ENCODE peak calls at places on chromosomes 2 and 18, in eight cellular contexts. G is cardiac fibroblast, C is A172, O is Daoy, B is endothelial cell of umbilical vein, D is HEK293T, R is K562, E is astrocyte of the spinal cord. L is an unnamed sample.

GRCh38 chr18:56314396-56314795 is 324.0 kb downstream of the TXNL1 start:
- DNase-seq in E (no peak), C (no peak), R (no peak), B (peak), O (no peak), D (no peak), G (no peak), L (no peak)

GRCh38 chr2:122758967-122759366 is 1003.5 kb downstream of the TSN start:
- DNase-seq in C (no peak), B (no peak), E (no peak), R (no peak), O (no peak), G (no peak), D (no peak), L (no peak)

GRCh38 chr2:62101886-62102285 is 94.0 kb upstream of the B3GNT2 start:
- DNase-seq in G (no peak), C (no peak), B (no peak), R (no peak), D (no peak), O (no peak), E (no peak), L (no peak)

GRCh38 chr2:102366406-102367112 is 11.0 kb downstream of the IL18R1 start:
- DNase-seq in R (no peak), C (no peak), O (no peak), B (no peak), G (no peak), E (no peak), D (no peak), L (no peak)

GRCh38 chr2:1588051-1588993 is 156.0 kb downstream of the PXDN start:
- DNase-seq in G (no peak), C (no peak), R (no peak), B (no peak), E (no peak), D (no peak), O (peak), L (no peak)

GRCh38 chr2:72827999-72828646 is 2.3 kb upstream of the EXOC6B start:
- DNase-seq in B (peak), C (peak), D (no peak), O (peak), R (no peak), G (peak), E (peak), L (no peak)

GRCh38 chr2:240986787-240987411 is 11.5 kb upstream of the SNED1 start:
- DNase-seq in E (peak), R (no peak), D (no peak), G (peak), C (no peak), B (peak), O (peak), L (no peak)

GRCh38 chr2:70261501-70261900 is 3.6 kb downstream of the PCYOX1 start:
- DNase-seq in E (no peak), R (no peak), O (no peak), C (no peak), G (no peak), D (no peak), B (no peak), L (no peak)

GRCh38 chr2:102235491-102235890 is 48.7 kb downstream of the IL1RL2 start:
- DNase-seq in C (peak), R (no peak), D (no peak), O (peak), E (no peak), B (peak), G (peak), L (no peak)

GRCh38 chr2:222538535-222538934 is 114.2 kb downstream of the SGPP2 start:
- DNase-seq in E (no peak), O (no peak), D (no peak), B (no peak), G (no peak), C (no peak), R (no peak), L (no peak)

GRCh38 chr18:35123811-35124210 is 82.6 kb downstream of the MAPRE2 start:
- DNase-seq in B (no peak), O (no peak), E (no peak), C (no peak), G (no peak), D (no peak), R (no peak), L (no peak)

GRCh38 chr18:41881285-41881684 is 73.7 kb upstream of the PIK3C3 start:
- DNase-seq in R (no peak), D (no peak), B (no peak), O (no peak), C (peak), E (peak), G (no peak), L (no peak)

GRCh38 chr2:65478498-65479135 is 46.2 kb upstream of the SPRED2 start:
- DNase-seq in D (no peak), C (no peak), E (no peak), O (no peak), G (no peak), B (no peak), R (no peak), L (no peak)

GRCh38 chr18:43671431-43671830 is 394.1 kb upstream of the SYT4 start:
- DNase-seq in D (no peak), R (no peak), G (no peak), E (no peak), B (no peak), C (peak), O (no peak), L (no peak)

GRCh38 chr18:79866889-79867574 is 69.3 kb downstream of the KCNG2 start:
- DNase-seq in D (no peak), E (no peak), C (no peak), B (no peak), O (peak), R (no peak), G (no peak), L (no peak)

GRCh38 chr18:55794288-55795052 is 206.5 kb upstream of the TCF4 start:
- DNase-seq in R (no peak), B (no peak), O (no peak), D (no peak), G (no peak), E (peak), C (no peak), L (no peak)

GRCh38 chr2:199463000-199463692 is 5.4 kb upstream of the SATB2 start:
- DNase-seq in R (no peak), E (peak), G (peak), O (peak), D (peak), C (peak), B (peak), L (peak)

GRCh38 chr2:200039847-200040246 is 84.5 kb downstream of the MAIP1 start:
- DNase-seq in O (peak), B (no peak), G (peak), C (no peak), D (no peak), R (no peak), E (peak), L (no peak)

GRCh38 chr2:8605350-8606065 is 76.3 kb upstream of the ID2 start:
- DNase-seq in R (no peak), D (no peak), B (no peak), O (no peak), G (peak), E (peak), C (peak), L (no peak)

GRCh38 chr2:174573621-174574081 is 24.0 kb downstream of the WIPF1 start:
- DNase-seq in B (no peak), R (no peak), E (no peak), D (no peak), G (no peak), C (no peak), O (no peak), L (no peak)

GRCh38 chr2:201396595-201396994 is 39.5 kb upstream of the FLACC1 start:
- DNase-seq in D (no peak), R (no peak), E (no peak), B (no peak), G (no peak), C (peak), O (no peak), L (no peak)

GRCh38 chr2:192669505-192670082 is 474.9 kb upstream of the TMEFF2 start:
- DNase-seq in B (no peak), D (no peak), G (no peak), R (no peak), C (peak), E (no peak), O (no peak), L (no peak)

GRCh38 chr18:53101719-53102118 is 761.7 kb downstream of the DCC start:
- DNase-seq in E (no peak), C (no peak), D (no peak), G (no peak), O (no peak), B (no peak), R (no peak), L (no peak)

GRCh38 chr18:31680836-31681568 is 3.4 kb downstream of the B4GALT6 start:
- DNase-seq in G (peak), O (no peak), R (peak), E (peak), B (peak), C (peak), D (peak), L (no peak)

GRCh38 chr2:36478332-36478738 is 119.6 kb downstream of the FEZ2 start:
- DNase-seq in R (no peak), E (peak), C (peak), O (peak), D (no peak), B (peak), G (peak), L (no peak)

GRCh38 chr2:43262239-43262638 is 35.8 kb upstream of the ZFP36L2 start:
- DNase-seq in D (no peak), R (no peak), G (no peak), B (no peak), O (no peak), C (no peak), E (no peak), L (no peak)

L was measured in HAP-1.